ENCODE peak calls at places on chromosomes 3 and 15, in four cellular contexts. W, S, H and X are unnamed samples. For H3K9me3, the result is how much of the 10 kb centered on the place peaks cover.

GRCh38 chr15:33066584-33066983 is 127.9 kb downstream of the FMN1 start:
- DNase-seq in W (no peak), H (no peak), S (no peak), X (no peak)

GRCh38 chr3:56629451-56629850 is 53.6 kb downstream of the TASOR start:
- DNase-seq in H (no peak), S (no peak), W (no peak), X (no peak)

GRCh38 chr3:71317749-71318458 is 265.6 kb downstream of the FOXP1 start:
- DNase-seq in W (no peak), S (no peak), H (no peak), X (no peak)

GRCh38 chr15:59138243-59138642 is 33.3 kb downstream of the CCNB2 start:
- DNase-seq in H (peak), W (peak), S (no peak), X (no peak)

GRCh38 chr3:52372822-52373504 is 56.8 kb downstream of the DNAH1 start:
- DNase-seq in H (peak), S (no peak), W (no peak), X (no peak)

GRCh38 chr3:55592572-55592971 is 105.5 kb upstream of the WNT5A start:
- DNase-seq in H (no peak), S (no peak), W (no peak), X (no peak)

GRCh38 chr3:50245831-50246516 is 10.0 kb downstream of the GNAI2 start:
- DNase-seq in H (peak), W (peak), S (peak), X (peak)

GRCh38 chr15:89888214-89888804 is 5.5 kb downstream of the AP3S2 start:
- DNase-seq in H (no peak), S (no peak), W (peak), X (no peak)

GRCh38 chr3:54476876-54477275 is 354.5 kb downstream of the CACNA2D3 start:
- DNase-seq in H (no peak), S (no peak), W (no peak), X (no peak)

GRCh38 chr3:74301058-74301457 is 313.4 kb downstream of the CNTN3 start:
- DNase-seq in S (no peak), H (no peak), W (no peak), X (no peak)

GRCh38 chr15:80507131-80507530 is 102.9 kb downstream of the ARNT2 start:
- DNase-seq in W (no peak), S (no peak), H (no peak), X (no peak)

GRCh38 chr15:67105991-67106763 is 40.8 kb downstream of the SMAD3 start:
- DNase-seq in S (no peak), W (no peak), H (no peak), X (no peak)

GRCh38 chr3:15207836-15208504 is 1.9 kb downstream of the CAPN7 start:
- DNase-seq in W (no peak), S (no peak), H (no peak), X (no peak)

GRCh38 chr15:43376017-43376705 is 5.3 kb downstream of the TUBGCP4 start:
- DNase-seq in S (no peak), W (peak), H (no peak), X (no peak)

GRCh38 chr3:143910756-143911155 is 60.9 kb upstream of the DIPK2A start:
- DNase-seq in H (no peak), S (no peak), W (no peak), X (no peak)

GRCh38 chr3:149120051-149120972 is 9.1 kb upstream of the HPS3 start:
- DNase-seq in S (no peak), H (no peak), W (peak), X (no peak)

GRCh38 chr15:88636039-88636438 is 2.8 kb upstream of the ISG20 start:
- DNase-seq in H (peak), S (no peak), W (peak), X (no peak)

GRCh38 chr3:187551419-187551818 is 118.8 kb downstream of the SST start:
- DNase-seq in S (no peak), W (no peak), H (no peak), X (no peak)

GRCh38 chr15:72227192-72227586 is 3.8 kb downstream of the PKM start:
- DNase-seq in S (no peak), H (no peak), W (peak), X (no peak)

GRCh38 chr15:36364377-36364776 is 215.0 kb upstream of the CDIN1 start:
- DNase-seq in W (no peak), S (no peak), H (no peak), X (no peak)

GRCh38 chr3:62873672-62874397 is 1.4 kb downstream of the CADPS start:
- DNase-seq in H (no peak), S (no peak), W (peak), X (peak)

GRCh38 chr3:122101646-122102045 is 46.5 kb downstream of the CD86 start:
- DNase-seq in W (peak), S (no peak), H (no peak), X (no peak)

GRCh38 chr3:122100591-122101491 is 45.7 kb downstream of the CD86 start:
- DNase-seq in S (no peak), W (peak), H (no peak), X (no peak)

GRCh38 chr3:122103821-122104514 is 48.8 kb downstream of the CD86 start:
- DNase-seq in H (no peak), W (no peak), S (no peak), X (no peak)

GRCh38 chr3:122104515-122105194 is 49.5 kb downstream of the CD86 start:
- DNase-seq in W (no peak), S (no peak), H (no peak), X (no peak)

GRCh38 chr3:122102191-122102935 is 47.2 kb downstream of the CD86 start:
- DNase-seq in S (no peak), W (no peak), H (no peak), X (no peak)
- TF ChIP-seq EP300 in S (no peak), W (no peak), H (no peak), X (no peak)

DNA sequence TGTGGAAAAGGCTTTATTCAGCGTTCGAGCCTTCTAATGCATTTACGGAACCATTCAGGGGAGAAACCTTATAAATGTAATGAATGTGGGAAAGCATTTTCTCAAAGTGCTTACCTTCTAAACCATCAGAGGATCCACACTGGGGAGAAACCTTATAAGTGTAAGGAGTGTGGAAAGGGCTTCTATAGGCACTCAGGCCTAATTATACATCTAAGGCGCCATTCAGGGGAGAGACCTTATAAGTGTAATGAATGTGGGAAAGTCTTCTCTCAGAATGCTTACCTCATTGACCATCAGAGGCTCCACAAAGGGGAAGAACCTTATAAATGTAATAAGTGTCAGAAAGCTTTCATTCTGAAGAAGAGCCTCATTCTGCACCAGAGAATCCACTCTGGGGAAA is 6.2 kb upstream of the ZNF35 start:
- DNase-seq in S (no peak), W (no peak), H (no peak), X (no peak)
- H3K9me3 ChIP-seq in S (under half), W (half or more), H (half or more), X (under half)

GRCh38 chr3:177177670-177178295 is 19.5 kb downstream of the TBL1XR1 start:
- DNase-seq in S (no peak), W (no peak), H (peak), X (no peak)
- TF ChIP-seq POLR2A in S (no peak), W (no peak), H (no peak), X (no peak)

GRCh38 chr15:35040339-35041255 is 44.5 kb downstream of the NANOGP8 start:
- DNase-seq in S (no peak), H (no peak), W (no peak), X (no peak)
- TF ChIP-seq EP300 in S (no peak), H (no peak), W (no peak), X (no peak)

GRCh38 chr15:94542391-94542790 is 311.0 kb downstream of the MCTP2 start:
- DNase-seq in H (no peak), W (no peak), S (no peak), X (no peak)
- H3K9me3 ChIP-seq in H (under half), W (under half), S (under half), X (under half)

DNA sequence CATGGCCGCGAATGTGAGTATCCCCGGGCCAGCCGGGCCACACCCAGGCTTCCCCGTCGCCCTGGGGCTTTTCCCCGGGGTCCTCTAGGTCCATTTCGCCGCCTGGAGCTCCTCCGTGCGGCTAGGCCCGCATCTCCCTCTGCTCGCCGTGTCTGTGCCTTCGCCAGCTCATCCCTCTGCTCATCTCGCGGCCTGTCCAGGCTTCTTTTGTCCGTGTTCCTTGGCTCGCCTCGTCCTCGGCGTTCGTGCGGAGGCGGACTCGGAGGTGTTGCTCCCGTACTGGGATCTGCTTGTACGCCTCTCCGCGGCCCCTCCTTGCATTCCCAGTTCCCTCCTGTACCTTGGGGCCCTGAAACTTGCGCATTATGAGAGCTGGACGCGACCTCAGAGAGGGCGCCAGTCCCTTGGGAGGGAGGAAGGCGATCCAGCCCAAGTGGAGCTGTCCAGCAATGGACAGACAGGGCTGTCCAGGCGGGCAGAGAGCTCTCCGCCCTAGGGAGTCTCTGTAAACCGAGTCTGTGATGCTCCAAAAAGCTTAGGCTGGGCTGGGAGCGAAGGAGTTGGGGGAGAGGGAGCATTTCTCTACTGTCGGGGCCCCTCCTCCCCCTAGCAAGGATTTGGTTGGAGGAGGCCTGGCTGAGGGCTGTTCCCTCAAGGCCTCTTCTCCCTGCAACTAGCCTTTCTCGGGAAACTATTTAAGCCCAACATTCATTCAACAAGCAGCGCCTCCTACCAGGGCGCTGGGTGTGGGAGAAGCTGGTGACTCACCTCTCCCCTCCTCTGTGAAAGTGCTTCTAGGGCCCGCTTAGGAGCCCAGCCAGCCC is 553 bp downstream of the TMEM43 start:
- DNase-seq in H (peak), W (peak), S (peak), X (peak)
- TF ChIP-seq POLR2A in H (no peak), W (no peak), S (no peak), X (no peak)

DNA sequence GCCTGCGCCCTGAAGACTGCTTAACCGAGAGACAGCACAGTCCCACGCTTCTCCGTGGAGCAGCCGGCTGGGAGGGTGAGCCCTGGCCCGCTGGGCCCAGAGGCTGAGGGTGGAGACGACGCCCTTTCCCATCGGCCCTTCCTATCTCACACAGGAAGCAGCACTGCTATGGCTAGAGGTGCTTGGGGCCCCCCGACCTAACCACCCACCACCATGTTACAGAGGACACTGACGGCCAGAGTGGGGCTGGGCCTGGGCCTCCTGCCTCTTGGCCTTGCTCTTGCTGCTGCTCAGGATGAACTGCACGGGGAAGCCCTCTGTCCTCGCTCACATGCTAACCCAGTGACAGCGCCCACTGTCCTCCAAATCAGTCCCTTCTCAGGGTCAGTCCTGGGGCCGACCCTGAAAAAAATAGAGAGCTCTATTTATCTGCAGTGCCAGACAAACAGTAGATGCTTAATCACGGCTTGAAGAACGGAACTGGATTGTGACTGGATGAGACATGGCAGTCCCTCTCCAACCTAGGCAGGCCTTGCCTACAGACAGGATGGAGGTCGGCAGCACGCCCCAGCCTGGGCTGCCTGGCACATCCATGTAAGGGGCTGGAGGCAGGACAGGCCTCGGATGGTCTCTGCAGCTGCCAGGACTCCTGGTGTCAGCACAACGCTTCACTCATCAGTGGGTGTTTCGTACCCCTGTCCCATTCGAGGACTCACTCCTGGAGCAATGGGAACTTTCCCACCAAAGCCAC is 14.2 kb downstream of the TMEM44 start:
- DNase-seq in W (no peak), H (no peak), S (no peak), X (no peak)
- TF ChIP-seq EP300 in W (no peak), H (no peak), S (no peak), X (no peak)

DNA sequence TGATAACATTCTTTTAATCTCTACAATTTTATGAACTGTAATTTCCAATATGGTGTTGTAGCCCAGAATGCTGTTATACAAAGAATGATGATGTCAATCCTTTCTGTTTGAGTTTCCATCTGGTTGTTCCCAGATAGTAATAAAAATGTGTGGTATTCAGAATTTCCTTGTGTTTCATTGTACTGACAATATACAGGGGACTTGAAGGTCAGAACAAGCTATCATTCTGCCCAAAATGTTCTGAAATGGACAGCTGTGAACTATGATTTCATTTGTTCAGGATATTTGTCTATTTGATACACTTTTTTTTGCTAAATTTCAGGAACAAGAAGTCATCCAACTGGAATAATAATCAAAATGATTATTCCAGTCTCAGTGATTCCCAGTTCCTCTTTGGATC is 40.8 kb downstream of the C3orf62 start:
- DNase-seq in H (no peak), S (no peak), W (no peak), X (no peak)
- H3K9me3 ChIP-seq in H (under half), S (under half), W (under half), X (under half)